ENCODE peak calls at places on chromosomes 12 and 14, in ten cellular contexts. J is suprapubic skin, B is sigmoid colon, Q is transverse colon, R is SK-N-SH, L is stomach, M is A549, X is ovary, K is H1, N is GM12878. P is an unnamed sample.

GRCh38 chr14:55951366-55952206 is 166.6 kb upstream of the PELI2 start:
- DNase-seq in J (no peak), B (no peak), Q (no peak), R (no peak), L (no peak), M (no peak), X (no peak), K (no peak), N (no peak), P (no peak)

GRCh38 chr12:51959211-51959610 is 7.7 kb downstream of the ACVR1B start:
- DNase-seq in J (no peak), B (peak; percentile 77), Q (peak; percentile 29), R (no peak), L (peak; percentile 30), M (no peak), X (no peak), K (no peak), N (no peak), P (no peak)

GRCh38 chr12:2752676-2753371 is 41.9 kb upstream of the FKBP4 start:
- DNase-seq in J (no peak), B (peak; percentile 76), Q (peak; percentile 74), R (peak; percentile 76), L (peak; percentile 79), M (peak; percentile 49), X (peak; percentile 76), K (peak; percentile 74), N (no peak), P (peak; percentile 47)

GRCh38 chr12:130703733-130704375 is 12.2 kb downstream of the RIMBP2 start:
- DNase-seq in J (no peak), B (no peak), Q (no peak), R (peak; percentile 75), L (no peak), M (no peak), X (no peak), K (no peak), N (no peak), P (no peak)

GRCh38 chr12:56599797-56600196 is 30.3 kb downstream of the BAZ2A start:
- DNase-seq in J (no peak), B (peak; percentile 48), Q (no peak), R (no peak), L (no peak), M (no peak), X (no peak), K (no peak), N (no peak), P (no peak)

GRCh38 chr12:49478949-49479664 is 59.7 kb upstream of the KCNH3 start:
- DNase-seq in J (no peak), B (no peak), Q (no peak), R (no peak), L (no peak), M (no peak), X (no peak), K (no peak), N (no peak), P (no peak)

GRCh38 chr14:36134026-36134425 is 42.5 kb downstream of the PTCSC3 start:
- DNase-seq in J (no peak), B (no peak), Q (no peak), R (no peak), L (no peak), M (no peak), X (no peak), K (no peak), N (no peak), P (no peak)

GRCh38 chr14:57962293-57962996 is 96.6 kb upstream of the SLC35F4 start:
- DNase-seq in J (no peak), B (no peak), Q (no peak), R (no peak), L (no peak), M (no peak), X (peak; percentile 13), K (peak; percentile 72), N (no peak), P (no peak)

GRCh38 chr14:93951798-93952540 is 24.4 kb downstream of the ASB2 start:
- DNase-seq in J (no peak), B (no peak), Q (no peak), R (no peak), L (no peak), M (no peak), X (no peak), K (no peak), N (no peak), P (no peak)

GRCh38 chr12:20557076-20557475 is 138.1 kb upstream of the SLCO1C1 start:
- DNase-seq in J (no peak), B (no peak), Q (no peak), R (no peak), L (no peak), M (no peak), X (no peak), K (no peak), N (no peak), P (no peak)

GRCh38 chr12:121576851-121577391 is 3.9 kb downstream of the KDM2B start:
- DNase-seq in J (no peak), B (no peak), Q (no peak), R (no peak), L (no peak), M (peak; percentile 73), X (peak; percentile 27), K (peak; percentile 78), N (no peak), P (no peak)

GRCh38 chr12:82027612-82028011 is 268.5 kb upstream of the PPFIA2 start:
- DNase-seq in J (no peak), B (no peak), Q (no peak), R (no peak), L (no peak), M (no peak), X (no peak), K (no peak), N (no peak), P (no peak)

GRCh38 chr12:25256826-25257225 is 6.1 kb upstream of the KRAS start:
- DNase-seq in J (no peak), B (no peak), Q (no peak), R (no peak), L (no peak), M (no peak), X (no peak), K (no peak), N (no peak), P (no peak)

GRCh38 chr12:43370299-43370698 is 181.7 kb downstream of the ADAMTS20 start:
- DNase-seq in J (no peak), B (no peak), Q (no peak), R (no peak), L (no peak), M (peak; percentile 17), X (no peak), K (no peak), N (no peak), P (no peak)

GRCh38 chr12:22935501-22935900 is 310.5 kb downstream of the ETNK1 start:
- DNase-seq in J (no peak), B (no peak), Q (no peak), R (no peak), L (no peak), M (peak; percentile 11), X (no peak), K (no peak), N (no peak), P (no peak)

DNA sequence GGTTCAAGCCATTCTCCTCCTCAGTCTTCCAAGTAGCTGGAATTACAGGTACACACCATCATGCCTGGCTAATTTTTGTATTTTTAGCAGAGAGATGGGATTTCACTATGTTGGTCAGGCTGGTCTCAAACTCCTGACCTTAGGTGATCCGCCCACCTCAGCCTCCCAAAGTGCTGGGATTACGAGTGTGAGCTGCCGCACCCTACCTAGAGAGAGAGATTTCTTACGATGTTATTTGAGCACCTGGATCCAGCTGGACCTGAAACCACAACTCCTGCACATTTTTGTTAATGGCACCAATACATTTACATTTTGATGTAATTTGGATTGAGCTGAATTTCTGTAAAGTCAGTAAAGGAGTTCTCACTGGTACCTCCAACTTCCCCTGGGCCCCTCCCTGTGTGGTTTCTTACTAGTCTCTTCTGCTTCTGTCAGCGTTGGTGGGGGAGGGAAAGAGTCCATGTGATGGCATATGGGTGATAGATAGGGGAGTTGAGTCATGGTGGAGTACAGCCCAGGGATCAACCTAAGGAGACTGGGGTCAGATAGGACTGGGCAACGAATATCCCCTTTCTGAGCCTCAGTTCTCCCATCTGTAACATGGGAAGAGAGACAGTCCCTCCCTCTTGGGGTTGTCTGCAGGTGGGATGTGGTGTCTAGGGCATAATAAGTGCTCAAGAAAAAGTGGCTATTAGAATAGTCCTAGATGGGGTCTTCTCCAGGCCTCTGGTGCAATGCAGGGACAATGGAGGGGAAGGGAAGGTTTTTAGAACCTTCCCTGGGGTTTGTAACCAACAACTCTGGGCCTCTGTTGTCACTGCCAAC is 83.3 kb upstream of the MED13L start:
- DNase-seq in J (no peak), B (no peak), Q (no peak), R (no peak), L (no peak), M (no peak), X (no peak), K (no peak), N (no peak), P (no peak)
- H3K27ac ChIP-seq in J (no peak overlapping the region), B (no peak overlapping the region), Q (no peak overlapping the region), R (no peak overlapping the region), L (no peak overlapping the region), M (no peak overlapping the region), X (no peak overlapping the region), K (no peak overlapping the region), N (no peak overlapping the region), P (no peak overlapping the region)

DNA sequence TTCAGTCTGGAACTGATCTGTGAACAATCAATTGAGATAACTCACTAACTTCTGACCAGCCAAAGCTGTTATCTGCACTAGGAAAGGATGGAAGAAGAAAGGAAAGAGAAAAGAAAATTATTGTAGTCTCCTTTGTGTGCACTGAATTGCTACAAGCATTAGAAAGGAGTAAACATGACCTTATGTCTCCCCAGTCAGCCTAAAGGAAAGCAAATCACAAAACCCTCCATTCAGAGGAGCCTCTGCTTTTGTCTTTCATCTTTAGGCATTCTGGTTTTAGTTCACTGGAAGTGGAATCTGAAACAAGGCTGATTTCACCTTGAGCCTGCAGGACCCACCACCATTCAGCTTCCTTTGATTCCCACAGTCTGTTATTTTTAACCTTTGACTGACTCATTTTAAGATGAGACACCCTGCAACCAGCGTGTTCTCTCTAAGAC is 26.0 kb downstream of the TBX3 start:
- DNase-seq in J (no peak), B (no peak), Q (no peak), R (no peak), L (no peak), M (no peak), X (no peak), K (no peak), N (no peak), P (no peak)
- TF ChIP-seq EP300 in J (no peak), B (no peak), Q (no peak), R (no peak), L (no peak), M (no peak), X (no peak), K (no peak), N (no peak), P (no peak)

GRCh38 chr14:96949594-96949993 is 152.4 kb downstream of the VRK1 start:
- DNase-seq in J (no peak), B (no peak), Q (no peak), R (no peak), L (no peak), M (no peak), X (no peak), K (no peak), N (no peak), P (no peak)
- H3K27ac ChIP-seq in J (no peak overlapping the region), B (no peak overlapping the region), Q (no peak overlapping the region), R (no peak overlapping the region), L (no peak overlapping the region), M (no peak overlapping the region), X (no peak overlapping the region), K (no peak overlapping the region), N (no peak overlapping the region), P (no peak overlapping the region)

DNA sequence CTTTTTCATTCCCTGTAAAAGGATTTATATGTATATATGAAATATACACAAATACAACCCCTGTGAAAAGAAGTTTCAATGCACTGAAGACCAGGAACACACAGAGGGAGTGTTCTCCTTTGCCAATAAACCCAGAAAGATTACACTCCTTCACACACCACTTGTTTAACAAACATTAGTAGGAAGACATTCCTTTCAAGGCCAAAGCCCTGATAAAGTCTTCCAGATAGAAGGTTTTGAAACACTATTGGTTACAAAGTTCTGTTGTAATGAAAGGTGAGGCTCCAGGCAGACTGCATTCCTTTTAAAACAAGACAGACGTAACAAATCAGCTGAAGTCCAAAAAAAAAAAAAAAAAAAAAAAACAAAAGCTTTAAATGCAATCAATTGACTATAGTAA is 81.0 kb downstream of the PTPN21 start:
- DNase-seq in J (no peak), B (no peak), Q (no peak), R (no peak), L (no peak), M (no peak), X (no peak), K (no peak), N (no peak), P (no peak)
- TF ChIP-seq EP300 in J (no peak), B (no peak), Q (no peak), R (no peak), L (no peak), M (no peak), X (no peak), K (no peak), N (no peak), P (no peak)